ENCODE peak calls at places on chromosomes 16 and 17, in four cellular contexts. M is mucosa of descending colon, Q is brain microvascular endothelial cell, T is cardiac fibroblast. I is an unnamed sample.

GRCh38 chr17:40648326-40648968 is 829 bp upstream of the SMARCE1 start:
- DNase-seq in T (peak; percentile 20), M (no peak), Q (peak; percentile 8), I (peak; percentile 74)

GRCh38 chr16:81562926-81563325 is 118.3 kb downstream of the CMIP start:
- DNase-seq in M (no peak), Q (no peak), T (no peak), I (no peak)

GRCh38 chr17:80509311-80509710 is 32.9 kb upstream of the NPTX1 start:
- DNase-seq in M (no peak), T (no peak), Q (no peak), I (no peak)

GRCh38 chr17:55233840-55234239 is 30.9 kb upstream of the HLF start:
- DNase-seq in Q (no peak), M (no peak), T (no peak), I (no peak)

GRCh38 chr16:11082108-11082859 is 137.9 kb downstream of the CLEC16A start:
- DNase-seq in Q (no peak), M (no peak), T (no peak), I (no peak)

GRCh38 chr17:57357392-57357784 is 101.1 kb downstream of the MSI2 start:
- DNase-seq in Q (no peak), M (peak; percentile 60), T (no peak), I (no peak)

GRCh38 chr17:72205357-72205756 is 84.5 kb downstream of the SOX9 start:
- DNase-seq in M (no peak), T (no peak), Q (no peak), I (no peak)

GRCh38 chr17:20120835-20121234 is 111.7 kb downstream of the SPECC1 start:
- DNase-seq in Q (no peak), T (no peak), M (no peak), I (no peak)

GRCh38 chr17:45326566-45326965 is 9.7 kb upstream of the MAP3K14 start:
- DNase-seq in M (no peak), T (no peak), Q (no peak), I (no peak)

GRCh38 chr17:32870969-32871368 is 6.0 kb downstream of the MYO1D start:
- DNase-seq in M (no peak), T (peak; percentile 10), Q (peak; percentile 57), I (peak; percentile 4)

GRCh38 chr17:49746791-49747490 is 17.0 kb downstream of the FAM117A start:
- DNase-seq in Q (no peak), M (no peak), T (no peak), I (no peak)

GRCh38 chr16:14029658-14030057 is 41.5 kb upstream of the MRTFB start:
- DNase-seq in Q (no peak), T (no peak), M (no peak), I (no peak)

GRCh38 chr16:667113-667779 is 686 bp upstream of the RHOT2 start:
- DNase-seq in Q (no peak), M (no peak), T (no peak), I (no peak)

GRCh38 chr17:40859536-40859935 is 7.5 kb downstream of the KRT12 start:
- DNase-seq in M (no peak), T (no peak), Q (no peak), I (peak; percentile 11)

GRCh38 chr17:31085563-31085962 is 9.2 kb upstream of the NF1 start:
- DNase-seq in Q (peak; percentile 55), T (peak; percentile 81), M (no peak), I (peak; percentile 89)

GRCh38 chr17:19654901-19655300 is 6.3 kb downstream of the ALDH3A2 start:
- DNase-seq in M (no peak), Q (no peak), T (no peak), I (no peak)

GRCh38 chr16:10624527-10624926 is 44.1 kb upstream of the EMP2 start:
- DNase-seq in T (no peak), M (no peak), Q (no peak), I (no peak)

GRCh38 chr17:32569171-32570080 is 82.6 kb downstream of the CDK5R1 start:
- DNase-seq in M (no peak), T (no peak), Q (no peak), I (no peak)

GRCh38 chr16:55567382-55567781 is 898 bp downstream of the CAPNS2 start:
- DNase-seq in T (peak; percentile 89), M (no peak), Q (peak; percentile 18), I (peak; percentile 82)

GRCh38 chr16:66041907-66042306 is 324.6 kb upstream of the CDH5 start:
- DNase-seq in Q (no peak), M (no peak), T (no peak), I (no peak)

GRCh38 chr17:73293480-73293911 is 18.3 kb downstream of the CDC42EP4 start:
- DNase-seq in T (peak; percentile 83), M (no peak), Q (peak; percentile 57), I (peak; percentile 85)

GRCh38 chr16:81606039-81606438 is 161.4 kb downstream of the CMIP start:
- DNase-seq in T (no peak), M (peak; percentile 8), Q (no peak), I (no peak)

GRCh38 chr16:46748775-46749705 is 896 bp upstream of the MYLK3 start:
- DNase-seq in M (no peak), Q (no peak), T (no peak), I (no peak)

GRCh38 chr17:35726609-35727460 is 4.6 kb upstream of the RASL10B start:
- DNase-seq in T (peak; percentile 94), Q (peak; percentile 86), M (no peak), I (peak; percentile 77)

GRCh38 chr16:56657555-56658430 is at the start of gene MT1F:
- DNase-seq in T (peak; percentile 39), Q (peak; percentile 22), M (peak; percentile 97), I (no peak)

GRCh38 chr16:1278456-1278855 is 22.6 kb downstream of the TPSD1 start:
- DNase-seq in Q (no peak), T (no peak), M (peak; percentile 33), I (no peak)

GRCh38 chr16:64892843-64893242 is 229.0 kb downstream of the CDH11 start:
- DNase-seq in T (peak; percentile 58), Q (peak; percentile 91), M (no peak), I (peak; percentile 64)

GRCh38 chr16:50462793-50463507 is 85.2 kb upstream of the NKD1 start:
- DNase-seq in Q (no peak), M (no peak), T (no peak), I (no peak)

GRCh38 chr17:31007695-31008373 is 37.0 kb downstream of the RNF135 start:
- DNase-seq in Q (no peak), M (no peak), T (no peak), I (no peak)

GRCh38 chr17:34579017-34579946 is at the start of gene TMEM132E:
- DNase-seq in M (no peak), Q (no peak), T (peak; percentile 13), I (peak; percentile 5)

GRCh38 chr16:30951785-30952184 is 2.9 kb downstream of the ORAI3 start:
- DNase-seq in M (no peak), T (peak; percentile 95), Q (no peak), I (peak; percentile 98)

GRCh38 chr17:17300624-17301568 is 2.3 kb upstream of the NT5M start:
- DNase-seq in Q (peak; percentile 17), T (peak; percentile 54), M (peak; percentile 71), I (peak; percentile 37)

GRCh38 chr17:7046127-7046724 is 2.3 kb upstream of the SLC16A11 start:
- DNase-seq in M (peak; percentile 91), Q (no peak), T (no peak), I (no peak)

DNA sequence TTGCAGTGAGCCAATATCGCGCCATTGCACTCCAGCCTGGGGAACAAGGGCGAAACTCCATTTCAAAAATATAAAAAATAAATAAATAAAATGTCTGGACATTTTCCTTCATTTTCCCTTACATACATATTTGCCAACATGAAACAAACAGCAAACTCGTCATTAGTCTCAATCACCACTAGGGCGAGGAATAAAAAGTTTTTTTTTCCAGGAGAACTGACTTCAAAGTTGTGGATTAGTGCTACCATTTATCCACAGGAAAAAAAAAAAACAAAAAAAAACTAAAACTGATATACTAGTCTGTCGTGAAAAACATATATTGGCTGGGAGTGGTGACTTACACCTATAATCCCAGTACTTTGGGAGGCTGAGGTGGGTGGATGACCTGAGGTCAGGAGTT is 77.0 kb upstream of the MTMR4 start:
- DNase-seq in T (no peak), Q (no peak), M (no peak), I (no peak)
- TF ChIP-seq CTCF in T (peak; percentile 21), Q (no peak), M (no peak), I (peak; percentile 20)

DNA sequence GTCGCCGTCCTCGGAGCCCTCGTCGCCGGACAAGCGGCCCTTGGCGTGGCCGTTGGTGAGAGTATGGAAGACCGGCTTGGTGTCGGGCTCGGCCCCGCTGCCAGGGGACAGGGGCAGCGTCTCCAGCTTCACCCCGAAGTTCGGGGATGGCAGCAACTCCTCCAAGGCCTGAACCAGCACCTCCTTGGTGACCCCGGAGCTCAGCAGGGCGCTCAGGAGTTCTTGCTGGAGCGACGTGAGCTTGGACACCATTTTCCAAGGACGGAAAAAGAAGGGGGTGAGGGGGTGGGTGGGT is 279 bp downstream of the HNF1B start:
- DNase-seq in Q (no peak), T (no peak), M (no peak), I (no peak)
- H3K4me3 ChIP-seq in Q (no peak overlapping the region), T (no peak overlapping the region), M (peak overlapping the region; percentile 56), I (no peak overlapping the region)

DNA sequence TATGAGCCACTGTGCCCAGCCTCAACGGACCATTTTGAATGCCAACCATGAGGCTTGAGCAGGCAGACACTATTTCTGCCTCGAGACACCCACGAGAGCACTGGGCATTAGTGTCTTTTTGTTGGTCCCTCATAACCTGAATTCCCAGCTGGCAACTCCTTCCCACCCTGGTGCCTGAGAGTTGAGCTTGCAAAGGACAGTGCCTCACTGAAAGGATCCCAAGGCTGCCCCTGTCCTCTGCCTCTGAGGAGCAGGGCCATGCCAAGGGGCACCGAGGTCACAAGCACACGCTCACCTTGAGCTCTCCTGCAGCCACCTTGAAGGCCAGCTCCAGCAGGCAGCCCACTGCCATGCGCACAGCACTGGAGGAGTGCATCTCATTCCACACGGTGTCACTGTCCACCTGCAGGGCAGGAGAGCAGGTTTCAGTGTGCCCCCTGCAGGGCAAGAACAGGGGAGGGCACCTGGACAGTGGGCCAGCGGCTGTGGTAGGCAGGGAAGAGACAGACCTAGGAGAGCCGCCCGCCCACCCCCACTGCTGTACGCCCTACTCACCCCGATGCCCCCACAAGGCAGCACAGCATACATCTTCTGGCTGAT is 12.8 kb downstream of the G6PC3 start:
- DNase-seq in Q (no peak), T (no peak), M (peak; percentile 30), I (no peak)
- TF ChIP-seq CTCF in Q (peak; percentile 59), T (peak; percentile 31), M (no peak), I (no peak)

DNA sequence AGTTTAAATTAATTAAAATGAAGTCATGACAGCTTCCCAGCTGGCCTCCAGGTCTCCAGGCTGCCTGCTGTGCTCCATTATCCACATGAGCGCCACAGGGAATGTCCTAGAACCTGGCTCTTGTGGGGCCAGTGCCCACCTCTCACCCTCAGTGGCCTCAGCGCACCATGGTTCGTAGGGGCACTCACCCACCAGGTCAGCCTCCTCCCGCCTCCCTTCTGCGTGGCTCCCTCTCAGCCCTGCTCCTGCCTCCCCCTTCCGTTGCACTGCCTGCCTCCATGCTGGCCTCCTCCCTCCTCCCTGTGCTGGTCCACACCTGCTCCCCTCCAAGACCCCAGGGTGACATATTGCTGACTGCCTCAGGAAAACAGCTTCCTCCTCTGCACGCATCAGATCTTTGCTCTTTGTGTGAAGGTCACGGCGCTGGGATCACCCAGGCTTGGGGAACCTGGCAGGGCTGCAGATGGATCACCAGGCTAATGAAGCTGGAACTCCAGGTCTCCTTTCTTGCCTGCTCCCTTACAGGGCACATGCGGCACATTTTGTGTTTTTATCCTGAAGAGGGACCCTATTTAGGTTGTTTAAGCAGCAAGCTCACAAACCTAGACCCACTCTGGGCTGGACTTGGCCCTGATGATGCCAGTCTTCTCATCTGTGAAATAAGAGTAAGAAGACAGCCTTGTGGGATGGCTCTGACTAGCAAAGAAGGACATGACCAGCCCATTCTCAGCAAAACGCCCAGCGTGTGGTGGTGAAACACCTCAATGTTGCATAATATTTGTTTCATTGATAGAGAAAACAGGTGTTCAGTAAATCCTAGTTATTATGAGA is 47.9 kb downstream of the IRF8 start:
- DNase-seq in M (peak; percentile 39), T (no peak), Q (no peak), I (no peak)
- H3K4me3 ChIP-seq in M (no peak overlapping the region), T (no peak overlapping the region), Q (no peak overlapping the region), I (no peak overlapping the region)

GRCh38 chr16:8936421-8936820 is 27.3 kb downstream of the USP7 start:
- DNase-seq in M (no peak), Q (peak; percentile 65), T (peak; percentile 36), I (peak; percentile 27)
- TF ChIP-seq CTCF in M (peak; percentile 14), Q (peak; percentile 85), T (peak; percentile 71), I (peak; percentile 67)

I was measured in fibroblast of the aortic adventitia.